ENCODE peak calls at places on chromosome 19, in five cellular contexts. U is K562, J is tibial nerve, C is HepG2, A is transverse colon. E is an unnamed sample.

GRCh38 chr19:53864308-53864836 is 3.3 kb upstream of the MYADM start:
- DNase-seq in U (peak), J (no peak), C (peak), A (peak), E (no peak)

GRCh38 chr19:48991823-48992570 is 1.1 kb downstream of the GYS1 start:
- DNase-seq in U (peak), J (peak), C (no peak), A (peak), E (peak)

GRCh38 chr19:17037966-17038500 is 11.4 kb upstream of the CPAMD8 start:
- DNase-seq in U (no peak), J (no peak), C (no peak), A (no peak), E (no peak)

GRCh38 chr19:55461974-55462628 is 659 bp upstream of the ISOC2 start:
- DNase-seq in U (peak), J (no peak), C (peak), A (no peak), E (no peak)

GRCh38 chr19:47618771-47619170 is 9.8 kb downstream of the BICRA start:
- DNase-seq in U (no peak), J (no peak), C (no peak), A (peak), E (no peak)

GRCh38 chr19:47095707-47096704 is 17.6 kb downstream of the ZC3H4 start:
- DNase-seq in U (no peak), J (no peak), C (peak), A (peak), E (peak)

GRCh38 chr19:38057954-38058690 is 151.1 kb downstream of the SIPA1L3 start:
- DNase-seq in U (no peak), J (no peak), C (peak), A (peak), E (peak)

GRCh38 chr19:47518139-47518538 is 3.3 kb upstream of the NAPA start:
- DNase-seq in U (no peak), J (no peak), C (no peak), A (peak), E (no peak)

GRCh38 chr19:3178973-3179738 is 587 bp downstream of the S1PR4 start:
- DNase-seq in U (no peak), J (no peak), C (no peak), A (no peak), E (no peak)

GRCh38 chr19:48168689-48169088 is 1.5 kb downstream of the LIG1 start:
- DNase-seq in U (no peak), J (no peak), C (no peak), A (no peak), E (no peak)

GRCh38 chr19:34104099-34104498 is 68.2 kb upstream of the LSM14A start:
- DNase-seq in U (no peak), J (no peak), C (no peak), A (no peak), E (no peak)

GRCh38 chr19:34645551-34645950 is 31.4 kb downstream of the SCGB2B2 start:
- DNase-seq in U (no peak), J (no peak), C (no peak), A (no peak), E (no peak)

GRCh38 chr19:495440-496332 is 600 bp upstream of the MADCAM1 start:
- DNase-seq in U (peak), J (no peak), C (no peak), A (no peak), E (peak)

GRCh38 chr19:789473-790052 is 7.7 kb upstream of the PTBP1 start:
- DNase-seq in U (peak), J (no peak), C (peak), A (no peak), E (peak)

GRCh38 chr19:6071840-6072239 is 38.5 kb downstream of the RFX2 start:
- DNase-seq in U (no peak), J (no peak), C (no peak), A (no peak), E (no peak)
- H3K27ac ChIP-seq in U (no peak), J (peak), C (no peak), A (peak), E (peak)

GRCh38 chr19:18593367-18594095 is 4.9 kb downstream of the REX1BD start:
- DNase-seq in U (peak), J (no peak), C (no peak), A (no peak), E (no peak)

GRCh38 chr19:18591735-18592385 is 3.3 kb downstream of the REX1BD start:
- DNase-seq in U (no peak), J (no peak), C (no peak), A (no peak), E (no peak)

GRCh38 chr19:18596752-18597157 is 8.2 kb downstream of the REX1BD start:
- DNase-seq in U (peak), J (peak), C (peak), A (peak), E (peak)

GRCh38 chr19:18594824-18595373 is 6.3 kb downstream of the REX1BD start:
- DNase-seq in U (no peak), J (no peak), C (no peak), A (no peak), E (no peak)

DNA sequence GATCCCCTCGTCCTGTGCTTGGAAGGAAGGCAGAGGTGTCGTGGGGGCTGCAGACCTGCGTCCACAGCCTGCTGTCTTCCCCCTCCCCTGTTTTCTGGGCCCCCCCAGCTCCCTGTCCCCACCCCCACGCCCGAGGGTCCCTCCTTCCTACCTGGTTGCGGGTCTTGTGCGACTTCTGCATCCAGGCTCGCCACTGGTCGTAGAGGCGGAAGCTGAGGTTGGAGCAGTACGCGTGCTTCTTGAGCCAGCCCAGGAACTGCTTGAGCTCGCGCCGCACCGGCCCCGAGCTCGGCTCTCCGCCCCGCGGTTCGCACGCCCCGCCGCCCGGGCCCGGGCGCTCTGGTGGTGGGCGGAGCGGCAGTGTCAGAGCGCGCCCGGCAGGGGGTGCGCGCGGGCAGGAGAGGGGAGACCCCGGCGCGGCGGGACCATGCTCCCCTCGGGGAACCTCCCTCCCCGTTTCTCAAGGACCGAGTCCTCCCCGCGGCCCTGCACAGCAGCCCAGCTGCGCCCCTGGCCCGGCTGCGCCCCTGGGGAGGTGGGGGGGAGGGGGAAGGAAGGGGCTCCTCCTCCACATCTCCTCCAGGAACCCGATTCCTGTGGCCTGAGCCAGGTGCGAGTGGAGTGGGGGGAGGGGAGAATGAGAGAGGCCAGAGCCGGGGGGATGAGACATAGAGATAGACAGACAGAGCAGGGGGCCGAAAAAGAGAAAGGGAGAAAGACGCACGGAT is 5.7 kb downstream of the REX1BD start:
- DNase-seq in U (peak), J (peak), C (no peak), A (peak), E (peak)
- TF ChIP-seq EP300 in U (no peak), J (no peak), C (no peak), A (no peak), E (no peak)

DNA sequence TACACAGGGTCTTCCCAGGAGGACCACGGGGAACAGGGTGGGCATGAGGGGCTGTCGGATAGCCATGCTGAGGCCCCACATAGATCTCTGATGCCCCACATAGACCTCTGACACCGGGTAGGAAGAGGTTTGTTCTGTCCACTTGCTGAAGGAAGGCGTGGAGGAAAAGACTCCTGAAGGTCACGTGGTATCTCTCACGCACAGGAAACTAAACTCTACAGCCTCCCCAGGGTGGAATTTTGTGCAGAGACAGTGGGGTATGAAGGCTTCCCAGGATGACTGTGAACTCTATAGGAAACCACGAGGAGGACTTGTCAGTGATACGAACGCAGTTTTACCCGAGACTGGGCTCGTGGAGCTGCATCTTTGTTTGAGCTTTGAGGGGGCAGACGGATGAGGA is 2.8 kb downstream of the EVI5L start:
- DNase-seq in U (no peak), J (no peak), C (no peak), A (no peak), E (no peak)
- H3K27ac ChIP-seq in U (no peak), J (peak), C (no peak), A (peak), E (no peak)

DNA sequence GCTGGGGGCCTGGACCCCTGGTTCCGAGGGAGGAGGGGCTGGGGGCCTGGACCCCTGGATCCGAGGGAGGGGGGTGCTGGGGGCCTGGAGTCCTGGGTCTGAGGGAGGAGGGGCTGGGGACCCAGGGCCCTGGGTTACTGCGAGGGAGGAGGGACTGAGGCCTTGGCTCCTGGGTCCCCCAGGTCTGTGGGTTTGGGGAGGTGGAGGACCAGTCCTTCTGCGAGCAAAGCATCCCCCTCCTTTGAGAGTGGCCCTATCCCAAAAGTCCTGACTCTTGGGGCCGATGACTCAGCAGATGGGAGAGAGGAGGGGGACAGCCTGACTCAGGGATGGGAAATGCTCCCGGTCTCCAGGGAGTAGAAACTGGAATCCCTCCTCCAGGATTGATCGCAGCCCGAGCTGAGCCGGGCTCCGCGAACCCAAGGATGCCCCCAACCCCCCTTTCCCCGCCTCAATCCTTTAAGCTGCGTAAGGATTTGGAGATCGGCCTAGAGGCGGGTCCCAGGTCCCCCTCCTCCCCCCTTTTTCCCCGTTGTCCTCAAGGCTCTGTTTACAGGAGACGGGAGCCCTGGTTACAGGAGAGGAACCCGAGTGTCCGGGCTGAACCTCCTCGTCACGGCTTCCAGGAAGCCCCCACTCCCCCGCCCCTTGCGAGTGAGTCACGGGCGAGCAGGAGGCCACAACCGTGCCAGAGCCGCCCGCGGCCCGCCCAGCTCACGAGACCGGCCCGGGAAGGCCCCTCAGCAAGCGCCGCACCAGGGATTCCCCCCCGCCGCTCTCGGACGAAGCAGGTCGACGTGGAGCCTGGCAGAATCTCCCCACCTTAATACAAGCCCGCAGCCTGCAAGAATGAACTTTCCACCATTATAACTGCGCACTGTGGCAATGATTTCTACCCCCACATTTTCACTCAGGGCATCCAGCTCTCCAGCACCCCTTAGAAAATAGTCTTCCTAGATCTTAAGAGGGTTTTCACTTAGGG is 3.0 kb upstream of the ZFP36 start:
- DNase-seq in U (peak), J (peak), C (no peak), A (peak), E (peak)
- TF ChIP-seq EP300 in U (no peak), J (peak), C (no peak), A (peak), E (peak)

DNA sequence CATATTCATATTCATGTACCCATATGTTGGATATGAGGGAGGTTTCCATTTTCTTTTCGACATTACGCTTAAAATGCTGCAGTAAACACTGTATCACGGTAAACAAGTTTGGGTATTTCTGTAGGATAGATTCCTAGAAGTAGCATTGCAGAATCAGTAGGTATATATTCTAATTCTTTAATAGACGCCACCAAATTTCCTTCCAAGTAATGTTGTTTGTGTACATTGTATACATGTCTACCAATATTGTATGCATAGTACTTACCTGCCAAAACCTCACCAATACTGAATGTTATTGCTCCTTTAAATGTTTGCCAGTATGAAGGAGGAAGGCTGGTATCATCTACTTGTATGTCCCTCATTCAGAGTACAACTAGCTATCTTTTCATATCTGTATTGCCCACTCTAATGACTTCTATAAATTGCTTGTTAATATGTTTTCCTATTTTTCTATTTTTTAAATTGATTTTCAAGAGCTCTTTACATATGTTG is 56.1 kb upstream of the ZNF536 start:
- DNase-seq in U (no peak), J (no peak), C (no peak), A (no peak), E (no peak)
- H3K27ac ChIP-seq in U (no peak), J (no peak), C (no peak), A (no peak), E (no peak)

E was measured in upper lobe of left lung.